ENCODE peak calls at places on chromosome 10, in seven cellular contexts. L is HL-60; Z is CD8-positive, alpha-beta T cell; G is gastrocnemius medialis; D is OCI-LY7; A is thyroid gland; X is cardiac muscle cell. H is an unnamed sample.

GRCh38 chr10:115043719-115044118 is 49.4 kb upstream of the ATRNL1 start:
- DNase-seq in L (no peak), Z (no peak), G (no peak), D (no peak), A (no peak), X (no peak), H (no peak)

GRCh38 chr10:36462194-36462593 is 663.2 kb upstream of the ANKRD30A start:
- DNase-seq in L (no peak), Z (no peak), G (no peak), D (no peak), A (no peak), X (peak; percentile 68), H (no peak)

GRCh38 chr10:21675157-21675796 is 141.2 kb downstream of the MLLT10 start:
- DNase-seq in L (peak; percentile 8), Z (no peak), G (no peak), D (peak; percentile 40), A (peak; percentile 15), X (peak; percentile 53), H (no peak)

GRCh38 chr10:114042895-114043531 is 653 bp upstream of the ADRB1 start:
- DNase-seq in L (peak; percentile 65), Z (no peak), G (no peak), D (peak; percentile 72), A (peak; percentile 57), X (no peak), H (peak; percentile 21)

GRCh38 chr10:77597560-77597959 is 40.0 kb downstream of the KCNMA1 start:
- DNase-seq in L (no peak), Z (no peak), G (no peak), D (no peak), A (no peak), X (no peak), H (no peak)

GRCh38 chr10:13272164-13272571 is 27.7 kb downstream of the PHYH start:
- DNase-seq in L (no peak), Z (no peak), G (peak; percentile 57), D (peak; percentile 94), A (peak; percentile 65), X (peak; percentile 75), H (peak; percentile 55)

GRCh38 chr10:30727524-30727923 is 98.0 kb upstream of the LYZL2 start:
- DNase-seq in L (peak; percentile 8), Z (no peak), G (no peak), D (no peak), A (no peak), X (no peak), H (no peak)

GRCh38 chr10:98478430-98479222 is 31.9 kb upstream of the HPS1 start:
- DNase-seq in L (no peak), Z (no peak), G (no peak), D (no peak), A (no peak), X (no peak), H (no peak)

GRCh38 chr10:98485959-98486358 is 39.2 kb upstream of the HPS1 start:
- DNase-seq in L (no peak), Z (no peak), G (no peak), D (no peak), A (no peak), X (peak; percentile 17), H (no peak)

GRCh38 chr10:89341136-89341535 is 13.3 kb downstream of the IFIT3 start:
- DNase-seq in L (no peak), Z (no peak), G (no peak), D (no peak), A (no peak), X (no peak), H (no peak)

GRCh38 chr10:101441539-101442455 is 87.8 kb downstream of the BTRC start:
- DNase-seq in L (peak; percentile 29), Z (no peak), G (no peak), D (peak; percentile 68), A (no peak), X (peak; percentile 88), H (peak; percentile 33)

GRCh38 chr10:10680496-10680895 is 337.2 kb upstream of the CELF2 start:
- DNase-seq in L (no peak), Z (no peak), G (no peak), D (no peak), A (no peak), X (no peak), H (no peak)

GRCh38 chr10:99733366-99733765 is 1.3 kb downstream of the CUTC start:
- DNase-seq in L (no peak), Z (no peak), G (peak; percentile 22), D (no peak), A (peak; percentile 76), X (no peak), H (no peak)

GRCh38 chr10:58666024-58666423 is 153.4 kb downstream of the BICC1 start:
- DNase-seq in L (no peak), Z (peak; percentile 19), G (no peak), D (no peak), A (peak; percentile 54), X (no peak), H (no peak)

GRCh38 chr10:8060010-8060703 is 5.7 kb downstream of the GATA3 start:
- DNase-seq in L (no peak), Z (peak; percentile 66), G (no peak), D (peak; percentile 41), A (no peak), X (no peak), H (no peak)

GRCh38 chr10:11910102-11910501 is 86.9 kb downstream of the PROSER2 start:
- DNase-seq in L (no peak), Z (no peak), G (no peak), D (no peak), A (no peak), X (no peak), H (no peak)

GRCh38 chr10:36677170-36677768 is 448.1 kb upstream of the ANKRD30A start:
- DNase-seq in L (no peak), Z (no peak), G (no peak), D (no peak), A (no peak), X (no peak), H (no peak)

GRCh38 chr10:73253226-73253557 is 748 bp upstream of the MRPS16 start:
- DNase-seq in L (no peak), Z (no peak), G (no peak), D (peak; percentile 63), A (no peak), X (no peak), H (no peak)

GRCh38 chr10:89100680-89101079 is 106.4 kb downstream of the CH25H start:
- DNase-seq in L (no peak), Z (no peak), G (no peak), D (no peak), A (no peak), X (peak; percentile 41), H (no peak)

GRCh38 chr10:22761569-22762220 is 47.3 kb upstream of the PIP4K2A start:
- DNase-seq in L (no peak), Z (no peak), G (no peak), D (no peak), A (no peak), X (no peak), H (no peak)

GRCh38 chr10:45417746-45418145 is 43.7 kb downstream of the ALOX5 start:
- DNase-seq in L (no peak), Z (no peak), G (no peak), D (no peak), A (no peak), X (no peak), H (no peak)

GRCh38 chr10:45001382-45002148 is 842 bp downstream of the ZNF22 start:
- DNase-seq in L (no peak), Z (peak; percentile 61), G (peak; percentile 81), D (peak; percentile 72), A (peak; percentile 94), X (peak; percentile 83), H (peak; percentile 66)

GRCh38 chr10:119469846-119470245 is 72.7 kb downstream of the RGS10 start:
- DNase-seq in L (no peak), Z (no peak), G (no peak), D (no peak), A (no peak), X (no peak), H (no peak)

GRCh38 chr10:124952123-124952522 is 10.2 kb downstream of the ZRANB1 start:
- DNase-seq in L (no peak), Z (no peak), G (no peak), D (no peak), A (no peak), X (no peak), H (no peak)

GRCh38 chr10:120948889-120949382 is 97.8 kb downstream of the WDR11 start:
- DNase-seq in L (peak; percentile 32), Z (peak; percentile 25), G (no peak), D (peak; percentile 37), A (peak; percentile 69), X (peak; percentile 83), H (peak; percentile 80)

GRCh38 chr10:6678211-6678803 is 98.2 kb upstream of the PRKCQ start:
- DNase-seq in L (no peak), Z (peak; percentile 58), G (no peak), D (peak; percentile 59), A (peak; percentile 62), X (peak; percentile 65), H (peak; percentile 72)

GRCh38 chr10:44261710-44262455 is 123.0 kb downstream of the CXCL12 start:
- DNase-seq in L (no peak), Z (no peak), G (no peak), D (no peak), A (no peak), X (peak; percentile 79), H (no peak)

GRCh38 chr10:14397069-14397468 is 66.3 kb upstream of the FRMD4A start:
- DNase-seq in L (no peak), Z (no peak), G (peak; percentile 37), D (no peak), A (peak; percentile 10), X (peak; percentile 97), H (peak; percentile 34)

DNA sequence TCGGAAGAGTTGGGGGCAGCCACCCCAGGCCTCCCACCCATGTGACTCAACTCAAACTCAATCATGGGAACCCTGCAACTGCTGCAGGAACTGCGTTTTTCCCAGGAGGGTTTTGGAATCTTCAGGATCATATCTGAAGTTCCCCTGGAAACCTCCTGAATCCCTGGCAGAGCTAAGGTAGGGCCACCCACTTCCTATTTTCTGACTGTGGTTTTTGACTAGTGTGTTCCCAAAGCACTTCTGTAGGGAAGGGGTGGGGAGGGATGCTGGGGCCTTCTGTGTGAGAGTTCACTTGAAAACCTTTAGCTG is 127.6 kb upstream of the UNC5B start:
- DNase-seq in L (no peak), Z (no peak), G (no peak), D (no peak), A (no peak), X (no peak), H (no peak)
- H3K27ac ChIP-seq in L (no peak overlapping the region), Z (no peak overlapping the region), G (no peak overlapping the region), D (no peak overlapping the region), A (no peak overlapping the region), X (no peak overlapping the region), H (no peak overlapping the region)

GRCh38 chr10:93068411-93069244 is 5.1 kb upstream of the CYP26A1 start:
- DNase-seq in L (no peak), Z (no peak), G (no peak), D (no peak), A (no peak), X (peak; percentile 60), H (no peak)
- TF ChIP-seq CTCF in L (no peak), Z (no peak), G (no peak), D (no peak), A (no peak), X (no peak), H (no peak)

GRCh38 chr10:24951201-24952145 is 933 bp downstream of the PRTFDC1 start:
- DNase-seq in L (no peak), Z (peak; percentile 23), G (no peak), D (no peak), A (peak; percentile 13), X (peak; percentile 70), H (peak; percentile 33)
- H3K27ac ChIP-seq in L (no peak overlapping the region), Z (peak overlapping the region; percentile 35), G (peak overlapping the region; percentile 58), D (no peak overlapping the region), A (peak overlapping the region; percentile 78), X (no peak overlapping the region), H (peak overlapping the region; percentile 41)

GRCh38 chr10:71747039-71747807 is 26.1 kb downstream of the VSIR start:
- DNase-seq in L (no peak), Z (peak; percentile 10), G (no peak), D (no peak), A (no peak), X (no peak), H (no peak)
- TF ChIP-seq CTCF in L (no peak), Z (no peak), G (no peak), D (no peak), A (no peak), X (no peak), H (no peak)

H was measured in testis.